ENCODE peak calls at places on chromosomes 5 and 9, in seven cellular contexts. Y is fibroblast of lung, U is H1, W is esophagus squamous epithelium, X is aorta, L is astrocyte, R is PC-3. Q is an unnamed sample. For H3K4me1, the result is how much of the 10 kb centered on the place peaks cover.

GRCh38 chr5:56585973-56586740 is 229.2 kb upstream of the MAP3K1 start:
- DNase-seq in L (no peak), X (no peak), W (no peak), U (no peak), Y (peak), R (no peak), Q (no peak)

GRCh38 chr5:176731506-176732192 is 78.7 kb upstream of the UNC5A start:
- DNase-seq in U (no peak), R (no peak), X (peak), L (no peak), Y (no peak), W (no peak), Q (no peak)

GRCh38 chr5:17079562-17079961 is 137.9 kb upstream of the BASP1 start:
- DNase-seq in R (no peak), W (no peak), Y (no peak), U (no peak), L (peak), X (no peak), Q (no peak)

GRCh38 chr5:59756373-59757035 is 137.0 kb downstream of the PDE4D start:
- DNase-seq in X (no peak), U (no peak), W (no peak), L (no peak), R (peak), Y (no peak), Q (no peak)

GRCh38 chr5:132747693-132748440 is 641 bp downstream of the CCNI2 start:
- DNase-seq in U (peak), L (no peak), W (no peak), X (no peak), R (no peak), Y (no peak), Q (peak)

GRCh38 chr5:3027185-3027865 is 275.8 kb upstream of the IRX2 start:
- DNase-seq in U (no peak), Y (no peak), R (no peak), L (no peak), W (no peak), X (no peak), Q (no peak)

GRCh38 chr5:33088176-33088575 is 352.6 kb upstream of the TARS1 start:
- DNase-seq in R (no peak), X (no peak), L (no peak), Y (no peak), U (no peak), W (no peak), Q (no peak)

GRCh38 chr9:6068983-6069382 is 53.6 kb upstream of the RANBP6 start:
- DNase-seq in L (no peak), X (no peak), R (no peak), U (no peak), Y (no peak), W (no peak), Q (no peak)

GRCh38 chr5:44697025-44697424 is 111.7 kb upstream of the MRPS30 start:
- DNase-seq in R (no peak), W (no peak), Y (no peak), L (no peak), X (no peak), U (no peak), Q (no peak)

GRCh38 chr5:109038209-109038840 is 290.6 kb downstream of the FER start:
- DNase-seq in L (no peak), X (no peak), R (peak), U (no peak), Y (peak), W (no peak), Q (no peak)

GRCh38 chr9:94860678-94861588 is 134.4 kb downstream of the AOPEP start:
- DNase-seq in L (peak), Y (peak), U (peak), R (no peak), W (no peak), X (no peak), Q (peak)

GRCh38 chr5:177089146-177089545 is 2.4 kb downstream of the FGFR4 start:
- DNase-seq in Y (peak), X (no peak), U (no peak), R (no peak), L (no peak), W (no peak), Q (no peak)

GRCh38 chr5:82728931-82729717 is 348.1 kb downstream of the TMEM167A start:
- DNase-seq in W (no peak), Y (no peak), R (no peak), X (no peak), L (no peak), U (no peak), Q (no peak)

GRCh38 chr5:99104538-99105132 is 175.8 kb upstream of the CHD1 start:
- DNase-seq in W (no peak), L (peak), Y (peak), X (no peak), U (no peak), R (peak), Q (no peak)

GRCh38 chr9:96232539-96233241 is 69.3 kb downstream of the HSD17B3 start:
- DNase-seq in Y (peak), W (no peak), U (no peak), X (no peak), L (peak), R (peak), Q (no peak)

GRCh38 chr5:175059687-175060194 is 335.4 kb downstream of the MSX2 start:
- DNase-seq in R (no peak), Y (peak), U (peak), W (no peak), X (peak), L (peak), Q (peak)

GRCh38 chr5:99061711-99062110 is 132.9 kb upstream of the CHD1 start:
- DNase-seq in R (peak), Y (peak), U (no peak), W (no peak), L (peak), X (no peak), Q (no peak)

GRCh38 chr5:168227973-168228615 is 63.4 kb upstream of the WWC1 start:
- DNase-seq in R (no peak), X (no peak), U (no peak), L (peak), Y (peak), W (no peak), Q (no peak)

GRCh38 chr9:100587375-100587774 is 9.5 kb downstream of the CAVIN4 start:
- DNase-seq in X (no peak), L (peak), W (no peak), R (peak), Y (no peak), U (no peak), Q (no peak)

GRCh38 chr5:178765753-178766300 is 35.4 kb upstream of the ZNF354A start:
- DNase-seq in Y (no peak), R (no peak), U (no peak), X (no peak), W (no peak), L (no peak), Q (no peak)

GRCh38 chr5:67695369-67695768 is 498.8 kb upstream of the CD180 start:
- DNase-seq in L (no peak), W (no peak), Y (no peak), X (no peak), U (no peak), R (no peak), Q (no peak)

GRCh38 chr9:13139641-13140171 is 139.8 kb downstream of the MPDZ start:
- DNase-seq in W (no peak), U (no peak), X (no peak), Y (peak), R (peak), L (peak), Q (peak)

GRCh38 chr5:106415541-106415940 is 1255.2 kb downstream of the EFNA5 start:
- DNase-seq in R (peak), W (no peak), L (peak), Y (peak), X (no peak), U (no peak), Q (peak)

GRCh38 chr9:38276751-38277439 is 115.6 kb upstream of the ALDH1B1 start:
- DNase-seq in L (no peak), W (no peak), Y (no peak), X (no peak), U (no peak), R (no peak), Q (no peak)

GRCh38 chr5:76926329-76927105 is 26.3 kb upstream of the CRHBP start:
- DNase-seq in W (no peak), L (no peak), Y (no peak), R (no peak), X (no peak), U (no peak), Q (no peak)

GRCh38 chr9:84331119-84331791 is 9.3 kb downstream of the SLC28A3 start:
- DNase-seq in Y (peak), X (no peak), L (no peak), U (no peak), R (peak), W (no peak), Q (no peak)

GRCh38 chr5:110414360-110414759 is 312.1 kb downstream of the TMEM232 start:
- DNase-seq in R (peak), L (peak), X (no peak), W (no peak), Y (peak), U (no peak), Q (no peak)

GRCh38 chr5:58491216-58491892 is at the start of gene GAPT:
- DNase-seq in U (no peak), Y (no peak), R (no peak), L (no peak), X (no peak), W (no peak), Q (no peak)

GRCh38 chr9:37994639-37995347 is 74.2 kb downstream of the SHB start:
- DNase-seq in X (peak), U (no peak), Y (peak), R (no peak), L (peak), W (no peak), Q (peak)

GRCh38 chr9:124000784-124001444 is 10.7 kb upstream of the LHX2 start:
- DNase-seq in U (no peak), R (no peak), L (no peak), W (no peak), Y (no peak), X (no peak), Q (no peak)

GRCh38 chr5:158287643-158288228 is 428.8 kb upstream of the CLINT1 start:
- DNase-seq in W (no peak), L (peak), Y (peak), R (peak), X (no peak), U (no peak), Q (peak)

GRCh38 chr9:114153761-114154596 is 1.4 kb upstream of the COL27A1 start:
- DNase-seq in R (peak), L (peak), W (no peak), U (peak), Y (no peak), X (peak), Q (no peak)

GRCh38 chr5:15550502-15551115 is 50.6 kb downstream of the FBXL7 start:
- DNase-seq in L (no peak), R (no peak), U (no peak), W (no peak), X (no peak), Y (peak), Q (no peak)

GRCh38 chr5:14451866-14452265 is 129.7 kb upstream of the OTULINL start:
- DNase-seq in U (peak), L (no peak), W (no peak), R (no peak), Y (no peak), X (no peak), Q (peak)

GRCh38 chr5:14447958-14448881 is 133.4 kb upstream of the OTULINL start:
- DNase-seq in R (no peak), X (no peak), U (no peak), L (peak), W (no peak), Y (peak), Q (peak)

GRCh38 chr5:14449052-14449661 is 132.4 kb upstream of the OTULINL start:
- DNase-seq in U (no peak), L (peak), Y (peak), R (peak), W (no peak), X (no peak), Q (peak)

GRCh38 chr5:14452685-14453084 is 128.9 kb upstream of the OTULINL start:
- DNase-seq in L (peak), X (no peak), U (no peak), Y (peak), W (no peak), R (no peak), Q (peak)

DNA sequence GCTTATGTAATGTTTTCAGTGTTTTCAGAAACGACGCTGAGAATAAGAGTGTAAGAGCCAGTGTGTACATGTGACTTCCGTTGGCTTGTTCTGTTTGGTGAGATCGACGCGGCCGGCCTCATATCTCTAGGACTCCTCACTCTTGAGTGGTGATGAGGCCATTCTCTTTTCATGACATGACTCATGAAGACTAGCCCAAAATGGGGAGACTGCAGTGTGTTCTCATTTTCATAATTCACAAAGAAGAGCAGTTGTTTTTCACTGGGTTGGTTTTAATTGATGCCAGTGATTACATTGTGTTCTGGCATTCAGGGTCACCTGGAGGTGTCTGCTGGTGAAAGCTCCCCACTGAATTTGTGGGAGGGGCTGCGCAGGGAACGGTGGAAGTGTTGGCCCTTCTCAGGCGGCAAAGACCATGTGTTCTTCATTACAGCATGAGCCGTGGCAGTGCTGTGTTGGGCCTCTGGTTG is 131.5 kb upstream of the OTULINL start:
- DNase-seq in L (peak), U (no peak), X (peak), Y (peak), W (no peak), R (no peak), Q (peak)
- H3K4me1 ChIP-seq in L (half or more), U (under half), X (under half), Y (under half), W (under half), R (under half), Q (half or more)

DNA sequence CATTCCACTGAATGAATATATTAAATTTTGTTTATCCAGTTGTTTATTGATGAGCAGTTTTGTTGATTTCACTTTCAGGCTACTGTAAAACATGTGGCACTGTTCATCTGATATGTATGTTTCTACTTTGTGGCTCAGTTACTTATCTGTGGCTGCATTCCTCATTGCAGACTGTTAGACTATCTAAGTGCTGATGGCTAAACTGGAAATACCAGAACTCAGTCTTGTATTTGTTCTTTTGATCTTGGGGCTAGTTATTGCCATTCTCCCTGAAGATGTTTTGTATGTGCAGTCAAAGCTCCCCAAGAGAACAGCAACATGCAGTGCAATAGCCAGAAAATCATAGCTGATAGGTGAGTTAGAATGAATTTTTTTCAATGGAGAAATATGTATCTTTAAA is 162.2 kb downstream of the GADD45G start:
- DNase-seq in X (no peak), U (no peak), R (no peak), W (no peak), Y (no peak), L (no peak), Q (no peak)
- H3K27ac ChIP-seq in X (no peak), U (no peak), R (no peak), W (no peak), Y (no peak), L (no peak), Q (no peak)

DNA sequence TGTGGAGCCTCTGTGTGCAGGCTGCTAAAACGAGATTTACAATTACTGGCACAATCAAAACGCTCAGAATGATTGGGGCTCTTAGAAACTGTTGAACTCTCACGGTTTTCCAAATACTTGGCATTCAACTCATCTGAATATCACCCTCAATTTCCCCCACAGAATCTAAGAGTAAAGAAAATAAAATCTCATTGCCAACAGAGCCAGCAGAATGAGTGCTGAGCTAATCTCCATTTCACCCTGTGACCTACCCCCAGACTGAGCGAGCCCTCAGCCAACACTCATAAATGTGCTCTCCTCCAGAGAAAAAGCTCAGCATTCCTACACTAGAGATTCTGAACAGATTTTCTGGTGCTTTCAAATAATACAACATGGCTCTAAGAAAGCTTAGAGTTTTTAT is 35.3 kb upstream of the TMED7 start:
- DNase-seq in X (no peak), R (no peak), W (no peak), L (peak), Y (no peak), U (no peak), Q (no peak)
- H3K4me3 ChIP-seq in X (no peak), R (no peak), W (no peak), L (no peak), Y (no peak), U (no peak), Q (no peak)

GRCh38 chr5:72841756-72842535 is 25.5 kb downstream of the TNPO1 start:
- DNase-seq in Y (no peak), L (peak), X (no peak), R (peak), W (no peak), U (no peak), Q (no peak)
- H3K4me1 ChIP-seq in Y (under half), L (under half), X (under half), R (under half), W (under half), U (under half), Q (under half)

DNA sequence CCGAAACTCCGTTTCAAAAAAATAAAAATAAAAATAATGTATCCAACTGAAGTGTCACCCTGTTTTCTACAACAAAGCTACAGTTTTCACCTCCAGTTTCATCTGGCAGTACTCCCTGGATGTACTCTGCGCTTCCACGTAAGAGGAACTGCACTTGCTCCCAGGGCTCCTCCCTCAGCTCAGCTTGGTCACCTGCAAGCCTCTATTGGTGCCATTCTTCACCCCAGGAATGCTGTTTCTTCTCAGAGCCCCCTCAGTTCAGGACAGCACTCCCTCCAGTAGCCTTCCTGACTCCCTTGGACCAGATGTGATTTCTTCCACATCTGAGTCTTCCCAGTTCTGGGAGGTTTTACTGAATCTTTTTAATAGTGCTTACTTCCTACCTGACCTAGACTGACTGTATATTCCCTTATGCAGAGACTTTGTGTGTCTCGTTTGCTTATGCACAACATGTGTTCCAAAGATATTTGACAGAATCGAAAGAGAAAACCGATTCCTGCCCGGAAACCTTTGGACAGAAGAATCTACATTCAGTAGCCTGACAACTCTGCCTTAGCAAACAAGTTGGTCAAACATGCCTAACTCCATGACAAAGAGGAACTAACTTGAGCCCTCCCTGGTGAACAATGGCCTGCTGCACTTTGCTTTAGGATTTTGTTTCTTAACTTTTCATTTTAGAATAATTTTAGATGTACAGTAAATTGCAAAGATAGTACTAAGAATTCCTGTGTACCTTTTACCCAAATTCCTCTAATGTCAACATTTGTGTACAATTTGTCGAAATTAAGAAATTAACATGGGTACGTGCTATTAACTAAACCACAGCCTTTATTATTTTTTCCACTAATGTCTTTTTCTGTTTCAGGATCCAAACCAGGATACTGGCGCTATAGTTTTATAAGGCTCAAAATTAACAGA is 814 bp downstream of the CCDC125 start:
- DNase-seq in L (no peak), W (no peak), X (no peak), Y (no peak), U (peak), R (peak), Q (no peak)
- H3K27ac ChIP-seq in L (no peak), W (peak), X (peak), Y (no peak), U (no peak), R (peak), Q (no peak)

GRCh38 chr9:127979015-127979332 is 1.8 kb downstream of the EEIG1 start:
- DNase-seq in W (no peak), R (no peak), Y (no peak), U (no peak), X (no peak), L (no peak), Q (no peak)

GRCh38 chr9:127976943-127977871 is 3.6 kb downstream of the EEIG1 start:
- DNase-seq in Y (no peak), X (no peak), U (no peak), W (no peak), L (no peak), R (no peak), Q (no peak)

GRCh38 chr9:127976498-127976897 is 4.3 kb downstream of the EEIG1 start:
- DNase-seq in R (no peak), Y (no peak), W (no peak), X (no peak), U (no peak), L (no peak), Q (no peak)

GRCh38 chr9:127979333-127980055 is 1.3 kb downstream of the EEIG1 start:
- DNase-seq in X (peak), R (peak), L (peak), W (no peak), U (peak), Y (peak), Q (no peak)

GRCh38 chr9:127977877-127978647 is 2.7 kb downstream of the EEIG1 start:
- DNase-seq in U (no peak), X (no peak), W (no peak), R (peak), L (peak), Y (peak), Q (peak)
- H3K4me3 ChIP-seq in U (no peak), X (no peak), W (peak), R (peak), L (no peak), Y (peak), Q (peak)

GRCh38 chr9:35515766-35516165 is 25.9 kb downstream of the RUSC2 start:
- DNase-seq in R (no peak), X (no peak), U (no peak), W (no peak), L (no peak), Y (no peak), Q (peak)
- H3K4me1 ChIP-seq in R (half or more), X (under half), U (under half), W (under half), L (half or more), Y (under half), Q (half or more)

GRCh38 chr5:107457881-107458280 is 212.9 kb downstream of the EFNA5 start:
- DNase-seq in R (no peak), X (no peak), L (no peak), W (no peak), Y (no peak), U (no peak), Q (no peak)
- H3K27ac ChIP-seq in R (no peak), X (no peak), L (no peak), W (peak), Y (no peak), U (no peak), Q (no peak)